ENCODE peak calls at places on chromosomes 16 and 17, in four cellular contexts. Y is WTC11, Z is K562, I is H1. F is an unnamed sample.

GRCh38 chr17:37661372-37662014 is 18.2 kb upstream of the DDX52 start:
- DNase-seq in Y (no peak), Z (no peak), I (no peak), F (no peak)

GRCh38 chr17:69945698-69946185 is 129.3 kb upstream of the KCNJ16 start:
- DNase-seq in Y (no peak), Z (no peak), I (no peak), F (no peak)

GRCh38 chr17:31815212-31815611 is 43.8 kb downstream of the COPRS start:
- DNase-seq in Y (no peak), Z (no peak), I (no peak), F (no peak)

GRCh38 chr16:11572301-11572995 is 14.3 kb downstream of the LITAF start:
- DNase-seq in Y (no peak), Z (no peak), I (no peak), F (no peak)

GRCh38 chr16:68380348-68380670 is 68.0 kb downstream of the SMPD3 start:
- DNase-seq in Y (no peak), Z (no peak), I (no peak), F (no peak)

GRCh38 chr16:86549076-86549892 is 5.8 kb downstream of the MTHFSD start:
- DNase-seq in Y (no peak), Z (no peak), I (no peak), F (no peak)

GRCh38 chr16:66840883-66841282 is 3.3 kb upstream of the CA7 start:
- DNase-seq in Y (no peak), Z (no peak), I (no peak), F (no peak)

GRCh38 chr16:86038923-86039310 is 140.0 kb downstream of the IRF8 start:
- DNase-seq in Y (no peak), Z (no peak), I (no peak), F (no peak)

GRCh38 chr17:71192848-71193247 is 928.0 kb upstream of the SOX9 start:
- DNase-seq in Y (no peak), Z (no peak), I (no peak), F (no peak)

GRCh38 chr17:43014020-43014615 is 7.5 kb downstream of the IFI35 start:
- DNase-seq in Y (no peak), Z (no peak), I (no peak), F (no peak)

GRCh38 chr17:15281909-15282308 is 16.8 kb upstream of the PMP22 start:
- DNase-seq in Y (no peak), Z (no peak), I (no peak), F (no peak)

GRCh38 chr17:64583055-64583454 is 76.3 kb downstream of the CEP95 start:
- DNase-seq in Y (no peak), Z (no peak), I (no peak), F (no peak)

GRCh38 chr17:78324391-78325075 is 35.3 kb downstream of the SOCS3 start:
- DNase-seq in Y (peak), Z (no peak), I (no peak), F (no peak)

GRCh38 chr17:57461082-57461481 is 204.8 kb downstream of the MSI2 start:
- DNase-seq in Y (no peak), Z (no peak), I (no peak), F (no peak)

GRCh38 chr17:14459955-14460354 is 159.1 kb downstream of the HS3ST3B1 start:
- DNase-seq in Y (no peak), Z (no peak), I (no peak), F (no peak)

GRCh38 chr17:50934672-50935200 is 68.6 kb upstream of the TOB1 start:
- DNase-seq in Y (no peak), Z (peak), I (no peak), F (no peak)

GRCh38 chr17:5595831-5596230 is 11.5 kb upstream of the NLRP1 start:
- DNase-seq in Y (no peak), Z (no peak), I (no peak), F (no peak)

GRCh38 chr17:48506246-48506645 is 24.6 kb downstream of the HOXB1 start:
- DNase-seq in Y (no peak), Z (no peak), I (no peak), F (no peak)

GRCh38 chr17:50908860-50909764 is 43.0 kb upstream of the TOB1 start:
- DNase-seq in Y (peak), Z (no peak), I (no peak), F (no peak)

GRCh38 chr16:87012954-87013938 is 303.9 kb downstream of the C16orf95 start:
- DNase-seq in Y (peak), Z (no peak), I (no peak), F (no peak)

DNA sequence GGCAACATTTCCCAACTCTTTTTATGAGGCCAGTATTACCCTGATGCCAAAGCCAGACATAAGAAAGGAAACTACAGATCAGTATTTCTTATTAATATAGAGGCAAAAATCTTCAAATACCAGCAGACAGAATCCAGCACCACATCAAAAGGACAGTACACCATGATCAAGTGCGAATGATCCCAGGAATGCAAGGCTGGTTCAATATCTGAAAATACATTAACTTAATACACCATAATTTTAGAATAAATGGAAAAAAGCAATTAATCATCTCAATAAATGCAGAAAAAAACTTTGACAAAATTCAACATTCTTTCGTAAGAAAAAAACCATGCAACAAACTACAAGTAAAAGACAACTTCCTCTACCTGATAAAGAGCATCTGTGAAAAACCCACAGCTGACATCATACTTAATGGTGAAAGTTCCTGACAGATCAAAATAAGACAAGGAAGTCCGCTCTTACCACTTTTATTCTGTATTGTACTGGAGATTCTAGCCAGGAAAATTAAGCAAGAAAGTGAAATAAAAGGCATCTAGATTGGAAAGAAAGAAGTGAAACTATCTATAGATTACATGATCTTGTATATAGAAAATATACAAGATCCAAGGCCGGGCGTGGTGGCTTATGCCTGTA is 26.3 kb upstream of the MAPK3 start:
- DNase-seq in Y (no peak), Z (no peak), I (no peak), F (no peak)
- TF ChIP-seq ATF2 in Y (no peak), Z (no peak), I (no peak), F (no peak)

GRCh38 chr16:10480151-10480550 is 94.3 kb downstream of the ATF7IP2 start:
- DNase-seq in Y (no peak), Z (no peak), I (no peak), F (no peak)

GRCh38 chr16:10490141-10490540 is 90.3 kb downstream of the EMP2 start:
- DNase-seq in Y (no peak), Z (no peak), I (no peak), F (no peak)

GRCh38 chr16:10485698-10486382 is 94.6 kb downstream of the EMP2 start:
- DNase-seq in Y (no peak), Z (no peak), I (no peak), F (no peak)
- TF ChIP-seq ATF2 in Y (no peak), Z (no peak), I (no peak), F (no peak)

DNA sequence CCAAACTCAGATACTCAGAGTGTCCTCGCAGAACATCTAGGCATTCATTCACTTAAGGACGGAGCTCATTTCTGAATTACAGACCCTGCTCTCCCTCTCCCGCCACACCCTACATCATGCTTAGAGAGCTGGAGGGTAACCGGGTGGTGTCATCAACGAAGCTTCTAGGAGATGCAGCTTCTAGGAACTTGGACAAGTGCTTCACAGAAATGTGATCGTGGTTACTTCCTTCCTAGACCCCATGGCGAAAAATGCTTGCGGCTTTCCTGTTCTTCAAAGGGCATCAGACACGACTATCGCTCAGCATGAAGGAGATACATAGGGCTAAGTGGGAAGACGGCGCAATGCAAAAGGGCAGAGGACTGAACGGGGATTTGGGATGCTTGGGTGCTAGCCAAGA is 126.8 kb downstream of the ZFHX3 start:
- DNase-seq in Y (no peak), Z (no peak), I (no peak), F (no peak)
- TF ChIP-seq ATF2 in Y (no peak), Z (no peak), I (no peak), F (no peak)

GRCh38 chr17:28548417-28549130 is 3.9 kb downstream of the UNC119 start:
- DNase-seq in Y (no peak), Z (no peak), I (no peak), F (no peak)

GRCh38 chr17:28549274-28550132 is 2.9 kb downstream of the UNC119 start:
- DNase-seq in Y (no peak), Z (no peak), I (no peak), F (no peak)

GRCh38 chr17:28545787-28546415 is 6.5 kb downstream of the UNC119 start:
- DNase-seq in Y (no peak), Z (peak), I (no peak), F (no peak)

GRCh38 chr17:28547096-28547622 is 5.3 kb downstream of the UNC119 start:
- DNase-seq in Y (no peak), Z (no peak), I (no peak), F (no peak)

DNA sequence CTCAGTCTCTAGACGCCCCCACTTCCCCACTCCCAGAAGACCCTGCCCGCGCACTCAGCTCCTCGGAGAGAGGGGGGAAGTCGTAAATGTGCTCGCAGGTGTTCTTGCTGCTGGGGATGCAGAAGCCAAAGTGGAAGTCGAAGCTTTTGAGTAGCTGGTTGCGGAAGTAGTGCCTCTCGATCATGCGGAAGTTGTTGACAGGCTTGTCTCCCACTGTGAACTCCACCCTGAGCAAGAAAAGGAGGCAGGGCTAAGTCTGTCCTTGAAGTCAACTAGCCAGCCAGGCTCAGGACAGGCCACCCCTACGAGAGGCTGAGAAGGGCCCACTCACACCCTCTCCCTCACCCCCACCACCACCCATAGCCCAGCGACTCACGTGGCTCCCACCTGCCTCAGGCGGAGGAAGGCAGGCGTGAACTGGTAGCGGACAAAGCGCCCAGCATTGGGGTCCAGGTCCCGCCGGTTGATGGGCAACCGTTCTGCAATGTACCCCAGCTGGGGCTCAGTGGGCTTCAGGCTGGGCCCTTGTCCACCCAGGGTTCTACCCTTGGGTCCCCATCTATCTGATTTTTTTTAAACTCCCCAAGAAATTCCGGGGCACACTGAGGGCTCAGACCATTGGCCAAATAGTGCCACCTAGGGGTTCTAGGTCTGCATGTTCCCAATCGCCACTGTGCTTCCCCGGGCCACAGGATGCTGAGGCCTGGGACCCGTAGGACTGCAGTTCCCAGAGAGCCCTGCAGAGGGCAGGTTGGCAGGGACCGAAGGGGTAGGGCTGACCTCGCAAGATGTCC is 4.6 kb downstream of the UNC119 start:
- DNase-seq in Y (peak), Z (peak), I (peak), F (peak)
- TF ChIP-seq ATF2 in Y (no peak), Z (no peak), I (no peak), F (no peak)

F was measured in GM12878.